ENCODE peak calls at places on chromosomes 6 and 20, in eight cellular contexts. One of them, this sample, is unnamed.

GRCh38 chr20:5859611-5860010 is 90.7 kb downstream of the TRMT6 start:
- DNase-seq in heart left ventricle: no peak
- DNase-seq in AG04450: no peak
- DNase-seq in tibial artery: no peak
- DNase-seq in AG04449: no peak
- DNase-seq in cardiac fibroblast: peak
- DNase-seq in GM12865: no peak
- DNase-seq in kidney epithelial cell: no peak
- DNase-seq in this sample: no peak

GRCh38 chr20:11521831-11522230 is 395.9 kb upstream of the BTBD3 start:
- DNase-seq in AG04450: no peak
- DNase-seq in tibial artery: no peak
- DNase-seq in cardiac fibroblast: no peak
- DNase-seq in heart left ventricle: no peak
- DNase-seq in GM12865: no peak
- DNase-seq in kidney epithelial cell: no peak
- DNase-seq in AG04449: no peak
- DNase-seq in this sample: no peak

GRCh38 chr20:21682576-21682975 is 22.9 kb upstream of the PAX1 start:
- DNase-seq in kidney epithelial cell: no peak
- DNase-seq in tibial artery: no peak
- DNase-seq in heart left ventricle: no peak
- DNase-seq in AG04449: no peak
- DNase-seq in cardiac fibroblast: no peak
- DNase-seq in AG04450: no peak
- DNase-seq in GM12865: no peak
- DNase-seq in this sample: no peak

GRCh38 chr6:133644548-133644947 is 244.4 kb upstream of the TCF21 start:
- DNase-seq in tibial artery: no peak
- DNase-seq in AG04450: no peak
- DNase-seq in AG04449: no peak
- DNase-seq in cardiac fibroblast: no peak
- DNase-seq in kidney epithelial cell: no peak
- DNase-seq in heart left ventricle: no peak
- DNase-seq in GM12865: no peak
- DNase-seq in this sample: no peak

GRCh38 chr20:38190936-38191371 is 25.9 kb upstream of the TGM2 start:
- DNase-seq in kidney epithelial cell: no peak
- DNase-seq in AG04449: no peak
- DNase-seq in cardiac fibroblast: no peak
- DNase-seq in tibial artery: peak
- DNase-seq in AG04450: no peak
- DNase-seq in GM12865: no peak
- DNase-seq in heart left ventricle: no peak
- DNase-seq in this sample: no peak

GRCh38 chr6:42661540-42662153 is 60.8 kb downstream of the PRPH2 start:
- DNase-seq in AG04449: peak
- DNase-seq in heart left ventricle: peak
- DNase-seq in kidney epithelial cell: peak
- DNase-seq in cardiac fibroblast: peak
- DNase-seq in tibial artery: peak
- DNase-seq in AG04450: peak
- DNase-seq in GM12865: peak
- DNase-seq in this sample: peak

GRCh38 chr6:160519133-160519532 is 144.9 kb downstream of the LPA start:
- DNase-seq in AG04450: no peak
- DNase-seq in cardiac fibroblast: no peak
- DNase-seq in GM12865: no peak
- DNase-seq in tibial artery: no peak
- DNase-seq in heart left ventricle: no peak
- DNase-seq in kidney epithelial cell: no peak
- DNase-seq in AG04449: no peak
- DNase-seq in this sample: no peak

GRCh38 chr6:140773276-140773675 is 1359.4 kb upstream of the GJE1 start:
- DNase-seq in kidney epithelial cell: peak
- DNase-seq in AG04449: no peak
- DNase-seq in heart left ventricle: no peak
- DNase-seq in AG04450: no peak
- DNase-seq in GM12865: no peak
- DNase-seq in tibial artery: no peak
- DNase-seq in cardiac fibroblast: peak
- DNase-seq in this sample: no peak

GRCh38 chr6:13259393-13259792 is 68.9 kb downstream of the TBC1D7 start:
- DNase-seq in heart left ventricle: no peak
- DNase-seq in kidney epithelial cell: no peak
- DNase-seq in tibial artery: no peak
- DNase-seq in GM12865: peak
- DNase-seq in AG04449: no peak
- DNase-seq in cardiac fibroblast: no peak
- DNase-seq in AG04450: no peak
- DNase-seq in this sample: no peak

GRCh38 chr6:20757761-20758160 is 223.5 kb downstream of the CDKAL1 start:
- DNase-seq in heart left ventricle: no peak
- DNase-seq in cardiac fibroblast: peak
- DNase-seq in tibial artery: no peak
- DNase-seq in AG04450: no peak
- DNase-seq in AG04449: peak
- DNase-seq in kidney epithelial cell: peak
- DNase-seq in GM12865: no peak
- DNase-seq in this sample: no peak

GRCh38 chr20:12077835-12078374 is 160.2 kb downstream of the BTBD3 start:
- DNase-seq in kidney epithelial cell: no peak
- DNase-seq in AG04449: no peak
- DNase-seq in tibial artery: no peak
- DNase-seq in cardiac fibroblast: no peak
- DNase-seq in heart left ventricle: no peak
- DNase-seq in GM12865: no peak
- DNase-seq in AG04450: no peak
- DNase-seq in this sample: no peak

GRCh38 chr6:163651910-163652309 is 237.4 kb downstream of the QKI start:
- DNase-seq in AG04449: no peak
- DNase-seq in tibial artery: peak
- DNase-seq in cardiac fibroblast: peak
- DNase-seq in heart left ventricle: no peak
- DNase-seq in AG04450: no peak
- DNase-seq in GM12865: no peak
- DNase-seq in kidney epithelial cell: no peak
- DNase-seq in this sample: no peak

GRCh38 chr20:50447102-50447804 is 62.9 kb upstream of the PTPN1 start:
- DNase-seq in cardiac fibroblast: no peak
- DNase-seq in tibial artery: no peak
- DNase-seq in GM12865: no peak
- DNase-seq in kidney epithelial cell: no peak
- DNase-seq in AG04450: no peak
- DNase-seq in AG04449: no peak
- DNase-seq in heart left ventricle: no peak
- DNase-seq in this sample: no peak

GRCh38 chr6:128847481-128848168 is 35.3 kb upstream of the LAMA2 start:
- DNase-seq in heart left ventricle: no peak
- DNase-seq in tibial artery: no peak
- DNase-seq in AG04449: no peak
- DNase-seq in kidney epithelial cell: no peak
- DNase-seq in GM12865: no peak
- DNase-seq in AG04450: no peak
- DNase-seq in cardiac fibroblast: no peak
- DNase-seq in this sample: no peak

DNA sequence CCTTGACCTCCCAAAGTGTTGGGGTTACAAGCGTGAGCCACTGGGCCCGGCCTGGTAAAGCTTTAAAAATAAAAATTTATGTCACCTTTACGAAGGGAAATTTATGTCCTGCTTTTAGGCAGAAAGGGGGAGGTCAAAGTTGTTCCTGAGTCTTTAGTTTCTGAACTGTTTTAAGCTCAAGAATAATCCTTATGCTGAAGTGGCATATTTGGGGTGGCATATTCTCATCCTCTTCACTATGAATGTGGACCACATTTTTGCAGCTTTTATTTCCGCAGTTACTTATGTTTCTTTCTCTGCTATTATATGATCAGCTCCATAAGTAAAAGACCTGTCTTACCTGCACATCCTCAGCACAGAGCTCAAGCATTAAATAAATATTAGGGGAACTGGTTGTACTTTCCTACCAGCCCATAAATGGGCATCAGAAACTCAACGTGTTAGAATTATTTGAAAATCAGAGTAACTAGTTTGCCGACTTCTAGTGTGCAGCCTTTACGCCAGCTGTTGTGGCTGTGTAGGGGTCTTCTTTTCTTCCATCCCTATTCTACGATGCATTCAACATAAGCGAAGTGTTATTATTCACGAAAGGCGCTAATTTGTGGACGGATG is 941 bp upstream of the AKAP7 start:
- DNase-seq in kidney epithelial cell: no peak
- DNase-seq in heart left ventricle: no peak
- DNase-seq in AG04449: no peak
- DNase-seq in GM12865: no peak
- DNase-seq in tibial artery: no peak
- DNase-seq in cardiac fibroblast: no peak
- DNase-seq in AG04450: no peak
- DNase-seq in this sample: no peak
- H3K4me3 ChIP-seq in kidney epithelial cell: no peak
- H3K4me3 ChIP-seq in heart left ventricle: peak
- H3K4me3 ChIP-seq in AG04449: peak
- H3K4me3 ChIP-seq in GM12865: no peak
- H3K4me3 ChIP-seq in tibial artery: peak
- H3K4me3 ChIP-seq in cardiac fibroblast: peak
- H3K4me3 ChIP-seq in AG04450: peak
- H3K4me3 ChIP-seq in this sample: no peak

GRCh38 chr6:106134906-106135634 is 48.9 kb downstream of the PRDM1 start:
- DNase-seq in AG04450: no peak
- DNase-seq in tibial artery: no peak
- DNase-seq in GM12865: no peak
- DNase-seq in AG04449: no peak
- DNase-seq in kidney epithelial cell: no peak
- DNase-seq in heart left ventricle: no peak
- DNase-seq in cardiac fibroblast: peak
- DNase-seq in this sample: no peak
- H3K4me3 ChIP-seq in AG04450: no peak
- H3K4me3 ChIP-seq in tibial artery: no peak
- H3K4me3 ChIP-seq in GM12865: no peak
- H3K4me3 ChIP-seq in AG04449: no peak
- H3K4me3 ChIP-seq in kidney epithelial cell: no peak
- H3K4me3 ChIP-seq in heart left ventricle: no peak
- H3K4me3 ChIP-seq in cardiac fibroblast: no peak
- H3K4me3 ChIP-seq in this sample: no peak

GRCh38 chr6:108650325-108650724 is 89.6 kb downstream of the FOXO3 start:
- DNase-seq in tibial artery: no peak
- DNase-seq in kidney epithelial cell: no peak
- DNase-seq in cardiac fibroblast: no peak
- DNase-seq in GM12865: no peak
- DNase-seq in AG04450: no peak
- DNase-seq in heart left ventricle: no peak
- DNase-seq in AG04449: no peak
- DNase-seq in this sample: no peak

GRCh38 chr6:108651287-108651686 is 90.6 kb downstream of the FOXO3 start:
- DNase-seq in kidney epithelial cell: no peak
- DNase-seq in cardiac fibroblast: no peak
- DNase-seq in AG04450: no peak
- DNase-seq in GM12865: no peak
- DNase-seq in heart left ventricle: no peak
- DNase-seq in AG04449: no peak
- DNase-seq in tibial artery: no peak
- DNase-seq in this sample: no peak

GRCh38 chr6:108652375-108652774 is 91.7 kb downstream of the FOXO3 start:
- DNase-seq in AG04450: no peak
- DNase-seq in heart left ventricle: no peak
- DNase-seq in GM12865: no peak
- DNase-seq in tibial artery: no peak
- DNase-seq in kidney epithelial cell: no peak
- DNase-seq in cardiac fibroblast: no peak
- DNase-seq in AG04449: no peak
- DNase-seq in this sample: no peak

GRCh38 chr6:108650781-108651180 is 90.1 kb downstream of the FOXO3 start:
- DNase-seq in tibial artery: no peak
- DNase-seq in AG04449: peak
- DNase-seq in kidney epithelial cell: no peak
- DNase-seq in heart left ventricle: no peak
- DNase-seq in AG04450: no peak
- DNase-seq in cardiac fibroblast: peak
- DNase-seq in GM12865: peak
- DNase-seq in this sample: peak

GRCh38 chr6:108651781-108652227 is 91.1 kb downstream of the FOXO3 start:
- DNase-seq in cardiac fibroblast: peak
- DNase-seq in AG04450: peak
- DNase-seq in kidney epithelial cell: no peak
- DNase-seq in AG04449: peak
- DNase-seq in heart left ventricle: peak
- DNase-seq in tibial artery: peak
- DNase-seq in GM12865: no peak
- DNase-seq in this sample: peak
- H3K4me3 ChIP-seq in cardiac fibroblast: no peak
- H3K4me3 ChIP-seq in AG04450: no peak
- H3K4me3 ChIP-seq in kidney epithelial cell: no peak
- H3K4me3 ChIP-seq in AG04449: no peak
- H3K4me3 ChIP-seq in heart left ventricle: no peak
- H3K4me3 ChIP-seq in tibial artery: no peak
- H3K4me3 ChIP-seq in GM12865: no peak
- H3K4me3 ChIP-seq in this sample: no peak

GRCh38 chr6:143015300-143015706 is 45.4 kb upstream of the AIG1 start:
- DNase-seq in tibial artery: no peak
- DNase-seq in heart left ventricle: no peak
- DNase-seq in cardiac fibroblast: peak
- DNase-seq in AG04449: no peak
- DNase-seq in kidney epithelial cell: no peak
- DNase-seq in GM12865: peak
- DNase-seq in AG04450: no peak
- DNase-seq in this sample: no peak

GRCh38 chr6:143023695-143024094 is 37.0 kb upstream of the AIG1 start:
- DNase-seq in AG04449: no peak
- DNase-seq in AG04450: no peak
- DNase-seq in GM12865: no peak
- DNase-seq in tibial artery: no peak
- DNase-seq in kidney epithelial cell: no peak
- DNase-seq in cardiac fibroblast: no peak
- DNase-seq in heart left ventricle: no peak
- DNase-seq in this sample: no peak

GRCh38 chr6:143021543-143021942 is 39.1 kb upstream of the AIG1 start:
- DNase-seq in heart left ventricle: no peak
- DNase-seq in tibial artery: no peak
- DNase-seq in AG04450: no peak
- DNase-seq in cardiac fibroblast: no peak
- DNase-seq in GM12865: no peak
- DNase-seq in kidney epithelial cell: no peak
- DNase-seq in AG04449: no peak
- DNase-seq in this sample: no peak

GRCh38 chr6:143014764-143015163 is 45.9 kb upstream of the AIG1 start:
- DNase-seq in heart left ventricle: no peak
- DNase-seq in AG04450: no peak
- DNase-seq in cardiac fibroblast: peak
- DNase-seq in tibial artery: no peak
- DNase-seq in GM12865: no peak
- DNase-seq in AG04449: no peak
- DNase-seq in kidney epithelial cell: no peak
- DNase-seq in this sample: no peak

DNA sequence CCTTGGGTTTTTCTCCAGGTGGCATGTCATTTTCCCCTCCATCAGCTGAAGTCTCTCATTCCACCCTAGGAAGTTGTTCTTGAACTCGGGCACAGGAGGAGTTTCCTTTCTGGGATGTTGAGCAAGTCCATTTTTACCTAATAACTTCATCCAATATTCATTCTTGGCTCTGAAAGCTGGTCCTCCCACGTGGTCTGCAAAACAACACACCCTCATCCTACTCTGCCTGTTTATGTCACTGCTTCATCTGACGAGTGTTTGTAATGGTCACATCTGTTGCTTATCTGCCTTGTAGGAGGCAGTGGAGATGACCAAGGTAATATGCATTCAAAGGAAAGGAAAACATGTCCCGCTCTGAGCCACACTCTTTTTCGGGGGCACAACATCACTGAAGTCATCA is 41.7 kb upstream of the AIG1 start:
- DNase-seq in AG04450: no peak
- DNase-seq in cardiac fibroblast: peak
- DNase-seq in kidney epithelial cell: no peak
- DNase-seq in heart left ventricle: no peak
- DNase-seq in GM12865: no peak
- DNase-seq in tibial artery: no peak
- DNase-seq in AG04449: no peak
- DNase-seq in this sample: no peak
- H3K4me3 ChIP-seq in AG04450: no peak
- H3K4me3 ChIP-seq in cardiac fibroblast: no peak
- H3K4me3 ChIP-seq in kidney epithelial cell: no peak
- H3K4me3 ChIP-seq in heart left ventricle: no peak
- H3K4me3 ChIP-seq in GM12865: no peak
- H3K4me3 ChIP-seq in tibial artery: no peak
- H3K4me3 ChIP-seq in AG04449: no peak
- H3K4me3 ChIP-seq in this sample: no peak